ENCODE peak calls at places on chromosomes 16 and 17, in four cellular contexts. One of them, this sample, is unnamed.

GRCh38 chr17:72683506-72684404 is 408.7 kb downstream of the SLC39A11 start:
- DNase-seq in astrocyte of the spinal cord: peak
- DNase-seq in sigmoid colon: no peak
- DNase-seq in endothelial cell of umbilical vein: no peak
- DNase-seq in this sample: peak

GRCh38 chr16:30665155-30665829 is 7.1 kb downstream of the FBRS start:
- DNase-seq in astrocyte of the spinal cord: no peak
- DNase-seq in sigmoid colon: no peak
- DNase-seq in endothelial cell of umbilical vein: no peak
- DNase-seq in this sample: no peak

GRCh38 chr16:56775162-56775561 is 45.2 kb downstream of the NUP93 start:
- DNase-seq in astrocyte of the spinal cord: no peak
- DNase-seq in sigmoid colon: no peak
- DNase-seq in endothelial cell of umbilical vein: no peak
- DNase-seq in this sample: no peak

GRCh38 chr17:48587276-48588073 is 2.6 kb downstream of the HOXB3 start:
- DNase-seq in astrocyte of the spinal cord: no peak
- DNase-seq in sigmoid colon: no peak
- DNase-seq in endothelial cell of umbilical vein: peak
- DNase-seq in this sample: peak

GRCh38 chr16:50740747-50741146 is 1.1 kb upstream of the CYLD start:
- DNase-seq in astrocyte of the spinal cord: no peak
- DNase-seq in sigmoid colon: no peak
- DNase-seq in endothelial cell of umbilical vein: no peak
- DNase-seq in this sample: no peak

GRCh38 chr16:49605536-49606241 is 232.1 kb downstream of the C16orf78 start:
- DNase-seq in astrocyte of the spinal cord: no peak
- DNase-seq in sigmoid colon: no peak
- DNase-seq in endothelial cell of umbilical vein: no peak
- DNase-seq in this sample: no peak

GRCh38 chr17:63685578-63685977 is 14.3 kb downstream of the LIMD2 start:
- DNase-seq in astrocyte of the spinal cord: no peak
- DNase-seq in sigmoid colon: no peak
- DNase-seq in endothelial cell of umbilical vein: no peak
- DNase-seq in this sample: no peak

GRCh38 chr17:64028874-64029464 is 8.5 kb upstream of the ICAM2 start:
- DNase-seq in astrocyte of the spinal cord: peak
- DNase-seq in sigmoid colon: peak
- DNase-seq in endothelial cell of umbilical vein: peak
- DNase-seq in this sample: peak

GRCh38 chr16:56190903-56191806 is at the start of gene GNAO1:
- DNase-seq in astrocyte of the spinal cord: peak
- DNase-seq in sigmoid colon: peak
- DNase-seq in endothelial cell of umbilical vein: peak
- DNase-seq in this sample: peak

GRCh38 chr16:79601092-79601977 is 798 bp upstream of the MAF start:
- DNase-seq in astrocyte of the spinal cord: peak
- DNase-seq in sigmoid colon: peak
- DNase-seq in endothelial cell of umbilical vein: peak
- DNase-seq in this sample: peak

GRCh38 chr16:17277981-17278381 is 192.8 kb downstream of the XYLT1 start:
- DNase-seq in astrocyte of the spinal cord: no peak
- DNase-seq in sigmoid colon: no peak
- DNase-seq in endothelial cell of umbilical vein: no peak
- DNase-seq in this sample: no peak

GRCh38 chr17:55433029-55433628 is 11.5 kb upstream of the MMD start:
- DNase-seq in astrocyte of the spinal cord: no peak
- DNase-seq in sigmoid colon: no peak
- DNase-seq in endothelial cell of umbilical vein: no peak
- DNase-seq in this sample: no peak

GRCh38 chr16:31329671-31330552 is 25.1 kb upstream of the ITGAX start:
- DNase-seq in astrocyte of the spinal cord: no peak
- DNase-seq in sigmoid colon: peak
- DNase-seq in endothelial cell of umbilical vein: no peak
- DNase-seq in this sample: no peak

GRCh38 chr16:84628226-84628731 is 10.4 kb upstream of the COTL1 start:
- DNase-seq in astrocyte of the spinal cord: no peak
- DNase-seq in sigmoid colon: no peak
- DNase-seq in endothelial cell of umbilical vein: no peak
- DNase-seq in this sample: no peak

GRCh38 chr17:74730491-74731346 is 6.3 kb upstream of the RAB37 start:
- DNase-seq in astrocyte of the spinal cord: no peak
- DNase-seq in sigmoid colon: no peak
- DNase-seq in endothelial cell of umbilical vein: no peak
- DNase-seq in this sample: no peak

GRCh38 chr17:69534235-69534621 is 119.7 kb downstream of the MAP2K6 start:
- DNase-seq in astrocyte of the spinal cord: no peak
- DNase-seq in sigmoid colon: no peak
- DNase-seq in endothelial cell of umbilical vein: no peak
- DNase-seq in this sample: no peak

GRCh38 chr17:20944014-20944905 is 98.6 kb downstream of the USP22 start:
- DNase-seq in astrocyte of the spinal cord: no peak
- DNase-seq in sigmoid colon: no peak
- DNase-seq in endothelial cell of umbilical vein: no peak
- DNase-seq in this sample: no peak

GRCh38 chr16:56269824-56270684 is 78.8 kb downstream of the GNAO1 start:
- DNase-seq in astrocyte of the spinal cord: peak
- DNase-seq in sigmoid colon: peak
- DNase-seq in endothelial cell of umbilical vein: no peak
- DNase-seq in this sample: peak

GRCh38 chr16:64417711-64418227 is 704.1 kb downstream of the CDH11 start:
- DNase-seq in astrocyte of the spinal cord: peak
- DNase-seq in sigmoid colon: no peak
- DNase-seq in endothelial cell of umbilical vein: peak
- DNase-seq in this sample: no peak

GRCh38 chr16:29893553-29893952 is 5.8 kb downstream of the SEZ6L2 start:
- DNase-seq in astrocyte of the spinal cord: no peak
- DNase-seq in sigmoid colon: no peak
- DNase-seq in endothelial cell of umbilical vein: no peak
- DNase-seq in this sample: no peak

GRCh38 chr17:83155128-83156081 is 76.0 kb downstream of the METRNL start:
- DNase-seq in astrocyte of the spinal cord: peak
- DNase-seq in sigmoid colon: peak
- DNase-seq in endothelial cell of umbilical vein: peak
- DNase-seq in this sample: peak

GRCh38 chr17:21288581-21289017 is 4.1 kb downstream of the MAP2K3 start:
- DNase-seq in astrocyte of the spinal cord: no peak
- DNase-seq in sigmoid colon: no peak
- DNase-seq in endothelial cell of umbilical vein: no peak
- DNase-seq in this sample: no peak

GRCh38 chr16:27721548-27722265 is 171.8 kb downstream of the KATNIP start:
- DNase-seq in astrocyte of the spinal cord: peak
- DNase-seq in sigmoid colon: peak
- DNase-seq in endothelial cell of umbilical vein: no peak
- DNase-seq in this sample: peak

GRCh38 chr16:79716645-79717323 is 116.2 kb upstream of the MAF start:
- DNase-seq in astrocyte of the spinal cord: no peak
- DNase-seq in sigmoid colon: no peak
- DNase-seq in endothelial cell of umbilical vein: no peak
- DNase-seq in this sample: peak

DNA sequence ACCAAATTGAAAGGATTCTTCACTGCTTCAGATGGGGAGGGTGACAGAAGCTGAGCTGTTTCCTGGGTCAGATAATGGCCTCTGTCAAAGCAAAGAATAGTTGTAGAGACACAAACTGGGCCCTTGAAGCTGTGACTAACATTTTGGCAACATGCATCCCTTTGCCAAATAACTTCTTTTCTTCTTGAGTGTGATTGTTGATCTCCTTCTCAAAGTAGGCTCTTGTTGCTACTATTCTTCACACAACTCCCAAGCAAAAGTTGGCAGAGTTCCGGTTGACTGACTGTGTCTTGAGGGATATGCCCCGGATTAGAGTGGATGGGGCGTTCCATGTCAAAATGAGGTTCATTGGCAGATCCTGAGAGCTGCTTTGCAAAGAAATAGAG is 5.6 kb downstream of the WIPF2 start:
- DNase-seq in astrocyte of the spinal cord: peak
- DNase-seq in sigmoid colon: no peak
- DNase-seq in endothelial cell of umbilical vein: no peak
- DNase-seq in this sample: peak
- H3K4me3 ChIP-seq in astrocyte of the spinal cord: peak
- H3K4me3 ChIP-seq in sigmoid colon: no peak
- H3K4me3 ChIP-seq in endothelial cell of umbilical vein: no peak
- H3K4me3 ChIP-seq in this sample: no peak

GRCh38 chr17:42675348-42675983 is 1.3 kb downstream of the PLEKHH3 start:
- DNase-seq in astrocyte of the spinal cord: no peak
- DNase-seq in sigmoid colon: no peak
- DNase-seq in endothelial cell of umbilical vein: no peak
- DNase-seq in this sample: no peak

GRCh38 chr17:42677921-42678781 is 1.4 kb upstream of the PLEKHH3 start:
- DNase-seq in astrocyte of the spinal cord: peak
- DNase-seq in sigmoid colon: peak
- DNase-seq in endothelial cell of umbilical vein: peak
- DNase-seq in this sample: peak

GRCh38 chr17:42675984-42676423 is 790 bp downstream of the PLEKHH3 start:
- DNase-seq in astrocyte of the spinal cord: peak
- DNase-seq in sigmoid colon: peak
- DNase-seq in endothelial cell of umbilical vein: peak
- DNase-seq in this sample: peak

GRCh38 chr17:42677012-42677857 is 441 bp upstream of the PLEKHH3 start:
- DNase-seq in astrocyte of the spinal cord: peak
- DNase-seq in sigmoid colon: peak
- DNase-seq in endothelial cell of umbilical vein: peak
- DNase-seq in this sample: peak

DNA sequence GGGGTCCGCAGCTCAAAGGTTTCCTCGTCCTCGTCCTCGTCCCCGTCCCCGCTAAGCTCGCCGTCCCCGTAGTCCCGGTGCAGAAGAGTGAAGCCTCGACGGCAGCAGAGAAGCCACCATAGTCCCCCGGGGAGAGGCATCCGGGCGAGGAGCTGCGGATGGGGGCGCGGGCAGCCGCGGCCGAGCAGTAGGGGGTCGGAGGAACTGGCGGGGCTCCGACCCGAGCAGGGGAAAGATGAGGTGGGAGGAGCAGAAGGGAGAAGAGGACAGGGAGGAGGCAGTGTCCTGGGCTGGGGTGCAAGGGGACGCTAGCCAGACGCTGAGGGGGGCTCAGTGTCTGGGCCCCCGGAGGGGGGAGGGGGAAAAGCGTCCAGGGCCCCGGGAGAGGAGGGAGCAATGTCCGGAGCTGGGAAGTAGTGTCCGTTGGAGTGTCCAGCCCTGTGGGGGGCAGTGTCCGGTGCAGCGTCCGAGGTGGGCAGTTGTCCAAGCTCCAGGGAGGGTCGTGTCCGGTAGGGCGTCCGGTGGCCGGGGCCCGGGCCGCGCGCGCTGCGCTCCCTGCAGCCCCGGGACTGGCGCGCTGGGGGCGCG is at the start of gene PLEKHH3:
- DNase-seq in astrocyte of the spinal cord: no peak
- DNase-seq in sigmoid colon: no peak
- DNase-seq in endothelial cell of umbilical vein: no peak
- DNase-seq in this sample: no peak
- TF ChIP-seq CTCF in astrocyte of the spinal cord: no peak
- TF ChIP-seq CTCF in sigmoid colon: peak
- TF ChIP-seq CTCF in endothelial cell of umbilical vein: peak
- TF ChIP-seq CTCF in this sample: peak

DNA sequence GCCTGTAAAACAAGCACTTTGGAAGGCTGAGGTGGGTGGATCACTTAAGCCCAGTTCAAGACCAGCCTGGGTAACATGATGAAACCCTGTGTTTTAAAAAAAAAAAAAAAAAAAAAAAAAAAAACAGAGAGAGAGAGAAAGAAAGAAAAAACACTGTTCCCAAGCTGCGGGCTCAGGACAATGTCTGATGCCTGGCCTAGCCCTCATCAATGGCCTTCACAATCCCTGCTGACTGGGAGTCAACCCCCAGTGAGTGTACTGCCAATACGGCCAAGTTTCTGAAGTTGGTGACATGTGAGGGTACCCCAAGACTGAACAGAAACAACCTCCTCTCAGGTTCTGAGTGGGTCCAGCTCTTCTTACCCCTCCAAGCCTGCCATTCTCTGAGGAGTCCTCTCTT is 116.5 kb downstream of the ZNF778 start:
- DNase-seq in astrocyte of the spinal cord: no peak
- DNase-seq in sigmoid colon: no peak
- DNase-seq in endothelial cell of umbilical vein: no peak
- DNase-seq in this sample: no peak
- H3K4me3 ChIP-seq in astrocyte of the spinal cord: no peak
- H3K4me3 ChIP-seq in sigmoid colon: no peak
- H3K4me3 ChIP-seq in endothelial cell of umbilical vein: no peak
- H3K4me3 ChIP-seq in this sample: no peak

GRCh38 chr17:76670708-76671122 is 27.2 kb upstream of the ST6GALNAC1 start:
- DNase-seq in astrocyte of the spinal cord: no peak
- DNase-seq in sigmoid colon: no peak
- DNase-seq in endothelial cell of umbilical vein: no peak
- DNase-seq in this sample: no peak

GRCh38 chr17:76667786-76668453 is 24.4 kb upstream of the ST6GALNAC1 start:
- DNase-seq in astrocyte of the spinal cord: no peak
- DNase-seq in sigmoid colon: peak
- DNase-seq in endothelial cell of umbilical vein: no peak
- DNase-seq in this sample: peak

GRCh38 chr17:76671123-76671911 is 27.8 kb upstream of the ST6GALNAC1 start:
- DNase-seq in astrocyte of the spinal cord: peak
- DNase-seq in sigmoid colon: peak
- DNase-seq in endothelial cell of umbilical vein: peak
- DNase-seq in this sample: peak

GRCh38 chr17:76670020-76670707 is 26.6 kb upstream of the ST6GALNAC1 start:
- DNase-seq in astrocyte of the spinal cord: peak
- DNase-seq in sigmoid colon: peak
- DNase-seq in endothelial cell of umbilical vein: peak
- DNase-seq in this sample: no peak

GRCh38 chr17:76667356-76667755 is 23.8 kb upstream of the ST6GALNAC1 start:
- DNase-seq in astrocyte of the spinal cord: no peak
- DNase-seq in sigmoid colon: peak
- DNase-seq in endothelial cell of umbilical vein: no peak
- DNase-seq in this sample: no peak
- TF ChIP-seq CTCF in astrocyte of the spinal cord: no peak
- TF ChIP-seq CTCF in sigmoid colon: no peak
- TF ChIP-seq CTCF in endothelial cell of umbilical vein: no peak
- TF ChIP-seq CTCF in this sample: no peak

GRCh38 chr17:50026046-50026675 is 29.7 kb upstream of the ITGA3 start:
- DNase-seq in astrocyte of the spinal cord: no peak
- DNase-seq in sigmoid colon: no peak
- DNase-seq in endothelial cell of umbilical vein: no peak
- DNase-seq in this sample: no peak

GRCh38 chr17:50027639-50028206 is 28.2 kb upstream of the ITGA3 start:
- DNase-seq in astrocyte of the spinal cord: peak
- DNase-seq in sigmoid colon: peak
- DNase-seq in endothelial cell of umbilical vein: peak
- DNase-seq in this sample: peak

GRCh38 chr17:50029185-50029584 is 26.7 kb upstream of the ITGA3 start:
- DNase-seq in astrocyte of the spinal cord: no peak
- DNase-seq in sigmoid colon: no peak
- DNase-seq in endothelial cell of umbilical vein: no peak
- DNase-seq in this sample: no peak

GRCh38 chr17:50026901-50027638 is 28.8 kb upstream of the ITGA3 start:
- DNase-seq in astrocyte of the spinal cord: peak
- DNase-seq in sigmoid colon: peak
- DNase-seq in endothelial cell of umbilical vein: peak
- DNase-seq in this sample: peak

GRCh38 chr17:50028207-50029120 is 27.4 kb upstream of the ITGA3 start:
- DNase-seq in astrocyte of the spinal cord: peak
- DNase-seq in sigmoid colon: no peak
- DNase-seq in endothelial cell of umbilical vein: peak
- DNase-seq in this sample: peak
- H3K4me3 ChIP-seq in astrocyte of the spinal cord: no peak
- H3K4me3 ChIP-seq in sigmoid colon: no peak
- H3K4me3 ChIP-seq in endothelial cell of umbilical vein: no peak
- H3K4me3 ChIP-seq in this sample: no peak

This sample was measured in fibroblast of villous mesenchyme.